ENCODE peak calls at places on chromosomes 7 and 10, in six cellular contexts. A is NCI-H82; I is memory B cell; W is stimulated activated CD8-positive, alpha-beta memory T cell treated with anti-CD3 and anti-CD28 coated beads, Interleukin-7, amount 100 ng/mL, for 1 hour; S is neural progenitor cell; X is ACHN. U is an unnamed sample.

GRCh38 chr10:51047857-51048256 is 26.4 kb upstream of the PRKG1 start:
- DNase-seq in X (no peak), W (no peak), S (no peak), A (no peak), I (no peak), U (no peak)

GRCh38 chr10:27240891-27241639 is 468 bp upstream of the ACBD5 start:
- DNase-seq in I (peak), A (peak), S (peak), X (peak), W (peak), U (peak)

GRCh38 chr10:98045785-98046389 is 15.5 kb upstream of the CRTAC1 start:
- DNase-seq in A (peak), X (peak), S (peak), I (peak), W (peak), U (peak)

GRCh38 chr7:158270106-158270775 is 317.4 kb downstream of the PTPRN2 start:
- DNase-seq in S (no peak), W (no peak), I (no peak), A (no peak), X (no peak), U (no peak)

GRCh38 chr10:3763852-3764625 is 21.0 kb downstream of the KLF6 start:
- DNase-seq in W (no peak), I (no peak), X (peak), A (no peak), S (no peak), U (no peak)

GRCh38 chr10:79159141-79159619 is 90.4 kb downstream of the ZMIZ1 start:
- DNase-seq in A (no peak), X (peak), I (no peak), S (no peak), W (no peak), U (peak)

GRCh38 chr10:65570143-65571010 is 1355.5 kb upstream of the LRRTM3 start:
- DNase-seq in A (peak), X (peak), I (no peak), S (peak), W (no peak), U (peak)

GRCh38 chr10:69801094-69801433 is 642 bp upstream of the COL13A1 start:
- DNase-seq in I (no peak), S (peak), A (peak), W (peak), X (peak), U (peak)

GRCh38 chr10:11757452-11757819 is 15.3 kb downstream of the ECHDC3 start:
- DNase-seq in I (no peak), W (no peak), X (no peak), A (peak), S (no peak), U (no peak)

GRCh38 chr10:114504769-114505579 is 100.7 kb upstream of the AFAP1L2 start:
- DNase-seq in A (no peak), X (no peak), I (no peak), W (no peak), S (no peak), U (no peak)

GRCh38 chr10:7826971-7827370 is 8.7 kb downstream of the TAF3 start:
- DNase-seq in W (no peak), I (no peak), S (no peak), A (peak), X (peak), U (no peak)

GRCh38 chr10:109899578-109900355 is 23.5 kb downstream of the XPNPEP1 start:
- DNase-seq in X (no peak), W (no peak), S (no peak), A (no peak), I (no peak), U (no peak)

GRCh38 chr10:129968937-129969527 is 5.0 kb upstream of the EBF3 start:
- DNase-seq in X (peak), I (no peak), S (peak), W (no peak), A (peak), U (peak)

GRCh38 chr10:104924101-104924795 is 283.2 kb downstream of the SORCS3 start:
- DNase-seq in W (no peak), X (no peak), I (no peak), A (no peak), S (peak), U (no peak)

GRCh38 chr10:91307489-91307888 is 87.0 kb downstream of the PCGF5 start:
- DNase-seq in S (no peak), X (no peak), W (no peak), A (no peak), I (no peak), U (no peak)

GRCh38 chr7:7181519-7182155 is 707 bp upstream of the C1GALT1 start:
- DNase-seq in I (peak), W (no peak), X (peak), A (peak), S (peak), U (no peak)

GRCh38 chr7:80885774-80886173 is 33.1 kb downstream of the SEMA3C start:
- DNase-seq in X (no peak), W (no peak), S (no peak), I (no peak), A (no peak), U (no peak)

GRCh38 chr7:89401099-89401498 is 605.6 kb upstream of the TEX47 start:
- DNase-seq in X (no peak), A (no peak), W (no peak), I (no peak), S (no peak), U (no peak)

GRCh38 chr7:30896783-30897617 is 14.7 kb upstream of the AQP1 start:
- DNase-seq in I (no peak), X (peak), A (peak), S (no peak), W (no peak), U (no peak)

GRCh38 chr10:628386-629045 is 61.0 kb downstream of the DIP2C start:
- DNase-seq in X (no peak), A (no peak), I (no peak), S (no peak), W (no peak), U (no peak)

GRCh38 chr7:17560516-17560915 is 262.1 kb downstream of the AHR start:
- DNase-seq in I (no peak), W (no peak), A (no peak), S (no peak), X (no peak), U (no peak)